ENCODE peak calls at places on chromosomes 4 and X, in five cellular contexts. K is cardiac muscle cell, X is DND-41, F is right atrium auricular region, I is body of pancreas. T is an unnamed sample.

GRCh38 chrX:9611436-9612145 is 146.7 kb downstream of the TBL1X start:
- DNase-seq in I (no peak), K (no peak), X (no peak), F (no peak), T (no peak)

GRCh38 chr4:139191373-139191772 is 14.4 kb upstream of the ELF2 start:
- DNase-seq in I (no peak), F (no peak), X (no peak), K (peak), T (no peak)

GRCh38 chrX:270848-271367 is 10.3 kb upstream of the PLCXD1 start:
- DNase-seq in F (no peak), K (no peak), X (no peak), I (peak), T (no peak)

GRCh38 chrX:90040807-90041206 is 119.1 kb downstream of the TGIF2LX start:
- DNase-seq in I (no peak), K (no peak), X (no peak), F (no peak), T (no peak)

GRCh38 chr4:69546121-69546520 is 50.4 kb upstream of the UGT2B4 start:
- DNase-seq in X (no peak), F (no peak), K (peak), I (no peak), T (no peak)

GRCh38 chrX:39519566-39520301 is 578.0 kb downstream of the BCOR start:
- DNase-seq in I (no peak), K (no peak), F (peak), X (no peak), T (no peak)

GRCh38 chrX:2150722-2151121 is 350.1 kb downstream of the DHRSX start:
- DNase-seq in I (no peak), K (no peak), F (no peak), X (no peak), T (no peak)

GRCh38 chrX:28719620-28720019 is 132.4 kb downstream of the IL1RAPL1 start:
- DNase-seq in I (no peak), F (no peak), K (no peak), X (no peak), T (no peak)

GRCh38 chr4:146123231-146123630 is 52.3 kb upstream of the LSM6 start:
- DNase-seq in X (no peak), I (no peak), F (no peak), K (no peak), T (no peak)

GRCh38 chr4:35151816-35152572 is 1092.3 kb downstream of the ARAP2 start:
- DNase-seq in X (no peak), F (no peak), I (peak), K (no peak), T (no peak)

GRCh38 chr4:121822796-121823504 is 733 bp downstream of the CCNA2 start:
- DNase-seq in K (peak), I (peak), X (peak), F (no peak), T (no peak)

GRCh38 chr4:20368926-20369325 is 117.2 kb downstream of the SLIT2 start:
- DNase-seq in F (no peak), I (no peak), X (no peak), K (peak), T (no peak)

GRCh38 chr4:149029056-149029651 is 586.9 kb upstream of the NR3C2 start:
- DNase-seq in F (no peak), K (no peak), X (no peak), I (peak), T (no peak)

GRCh38 chr4:73843369-73843768 is 6.9 kb downstream of the CXCL6 start:
- DNase-seq in K (no peak), I (no peak), X (no peak), F (no peak), T (no peak)

GRCh38 chr4:26235500-26235899 is 85.3 kb upstream of the RBPJ start:
- DNase-seq in K (peak), X (no peak), I (peak), F (no peak), T (no peak)

GRCh38 chrX:136814847-136815634 is 34.3 kb upstream of the ARHGEF6 start:
- DNase-seq in X (no peak), F (no peak), K (no peak), I (no peak), T (no peak)

GRCh38 chr4:100366213-100366612 is 151.6 kb downstream of the EMCN start:
- DNase-seq in I (no peak), X (no peak), K (no peak), F (no peak), T (no peak)

GRCh38 chr4:140935259-140935658 is 179.1 kb upstream of the TBC1D9 start:
- DNase-seq in I (no peak), F (no peak), K (no peak), X (no peak), T (no peak)

GRCh38 chr4:53196872-53197759 is 168.7 kb downstream of the SCFD2 start:
- DNase-seq in K (peak), X (no peak), I (no peak), F (no peak), T (peak)

GRCh38 chrX:56726609-56727008 is 2.4 kb upstream of the NBDY start:
- DNase-seq in X (peak), I (no peak), K (peak), F (no peak), T (no peak)

GRCh38 chr4:107814758-107815552 is 9.8 kb upstream of the SGMS2 start:
- DNase-seq in K (peak), I (no peak), X (no peak), F (no peak), T (no peak)

GRCh38 chrX:97057349-97057909 is 173.7 kb downstream of the RPA4 start:
- DNase-seq in K (no peak), I (no peak), X (no peak), F (no peak), T (peak)

GRCh38 chrX:100447563-100448397 is 37.7 kb upstream of the PCDH19 start:
- DNase-seq in K (peak), X (peak), I (peak), F (peak), T (no peak)

GRCh38 chr4:60923075-60923474 is 277.1 kb upstream of the ADGRL3 start:
- DNase-seq in X (no peak), F (no peak), I (no peak), K (no peak), T (no peak)

DNA sequence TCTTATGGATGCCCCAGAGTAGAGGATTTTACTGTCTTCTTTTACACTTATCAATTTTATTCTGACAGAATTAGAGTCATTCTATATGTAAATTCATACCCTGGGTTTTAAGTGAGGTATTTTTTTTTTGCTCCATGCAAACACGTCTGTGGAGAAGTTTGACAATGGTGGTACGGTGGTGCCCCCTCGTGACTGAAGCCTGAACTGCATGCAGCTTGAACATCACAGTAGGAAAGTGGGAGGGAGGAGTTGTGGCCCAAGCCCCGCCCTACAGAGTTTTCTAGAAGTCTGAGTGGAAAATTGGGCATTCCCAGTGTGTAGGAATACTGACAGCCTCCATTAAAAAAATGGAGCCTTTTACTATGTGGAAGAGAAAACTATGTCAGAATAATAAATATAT is 73.3 kb upstream of the RAB40AL start:
- DNase-seq in F (peak), I (peak), K (peak), X (peak), T (peak)
- TF ChIP-seq CTCF in F (peak), I (peak), K (peak), X (peak), T (peak)

GRCh38 chr4:80137631-80138030 is 59.7 kb upstream of the PRDM8 start:
- DNase-seq in F (no peak), X (no peak), K (no peak), I (no peak), T (no peak)

GRCh38 chr4:80139668-80140067 is 57.6 kb upstream of the PRDM8 start:
- DNase-seq in F (no peak), K (no peak), X (no peak), I (no peak), T (no peak)

GRCh38 chr4:80140237-80140636 is 57.1 kb upstream of the PRDM8 start:
- DNase-seq in F (no peak), I (no peak), K (no peak), X (no peak), T (no peak)

GRCh38 chr4:80136238-80136637 is 61.1 kb upstream of the PRDM8 start:
- DNase-seq in I (no peak), X (no peak), K (no peak), F (no peak), T (peak)

DNA sequence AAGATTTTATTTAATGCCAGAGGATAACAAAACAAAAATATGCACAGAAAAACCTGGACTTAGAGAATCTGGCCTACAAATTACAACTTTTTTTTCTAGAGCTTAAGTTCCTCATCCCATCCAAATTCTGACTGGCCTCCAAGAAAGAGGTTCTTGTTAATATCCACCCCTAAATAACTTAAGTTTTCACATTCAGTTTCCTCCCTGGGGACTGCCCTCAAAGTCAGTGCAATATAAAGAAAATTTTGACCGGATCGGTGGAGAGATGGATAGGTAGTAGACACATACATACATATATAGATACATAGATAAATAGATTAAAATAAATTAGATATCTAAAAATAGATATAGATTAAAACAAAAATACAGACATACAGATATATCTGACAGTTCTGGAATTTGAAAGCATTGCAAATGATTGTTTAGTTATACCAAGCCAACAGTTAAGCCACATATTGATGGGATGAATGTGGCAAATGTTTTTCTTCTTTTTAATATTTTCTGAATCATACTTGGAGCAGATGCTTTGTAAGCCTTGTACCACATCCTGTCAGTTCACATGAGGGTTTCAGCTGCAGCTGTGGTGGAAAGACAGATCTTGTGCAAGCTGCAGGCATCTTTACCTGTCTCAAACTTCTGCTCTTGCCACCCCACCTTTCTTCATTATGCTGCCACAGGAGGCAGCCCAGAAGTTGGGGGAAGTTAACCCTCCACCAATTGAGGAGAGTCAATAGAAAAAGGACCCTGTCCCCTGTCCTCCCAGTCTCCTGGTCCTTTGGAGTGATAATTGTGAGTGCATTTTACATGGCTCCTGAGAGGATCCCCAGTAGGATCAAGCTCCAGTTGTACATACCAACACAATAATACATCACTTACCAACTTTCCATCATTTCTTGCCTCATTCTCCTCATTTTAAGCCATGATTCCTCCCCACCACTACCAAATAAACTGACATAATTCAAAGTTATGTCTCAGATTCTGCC is 58.5 kb upstream of the PRDM8 start:
- DNase-seq in X (peak), F (no peak), K (peak), I (no peak), T (no peak)
- H3K4me3 ChIP-seq in X (no peak), F (no peak), K (no peak), I (no peak), T (no peak)

GRCh38 chrX:106356580-106356979 is 188.5 kb downstream of the PWWP3B start:
- DNase-seq in I (no peak), X (no peak), F (no peak), K (no peak), T (no peak)
- TF ChIP-seq CTCF in I (no peak), X (no peak), F (no peak), K (no peak), T (no peak)

DNA sequence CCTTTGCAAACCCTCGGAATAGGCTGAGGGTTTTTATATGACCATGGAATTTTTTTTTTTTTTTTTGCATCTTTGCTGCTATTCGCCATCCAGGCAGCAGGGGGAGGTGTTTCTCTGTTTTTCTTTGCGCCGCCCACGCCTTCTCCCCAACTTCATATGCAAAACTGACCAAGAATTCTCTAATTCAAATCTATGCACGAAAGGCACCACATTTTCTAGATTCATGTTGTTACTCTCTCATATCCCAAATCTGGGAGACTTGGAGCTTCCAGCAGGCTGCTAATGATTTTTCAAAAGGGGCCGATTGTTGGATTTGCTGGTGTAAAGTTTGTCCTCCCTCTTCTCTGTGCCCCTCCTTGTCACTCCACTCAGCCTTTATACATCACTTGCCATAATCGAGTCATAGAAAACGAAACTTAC is 29.1 kb upstream of the BOD1L1 start:
- DNase-seq in I (peak), X (peak), K (peak), F (no peak), T (no peak)
- H3K4me3 ChIP-seq in I (no peak), X (no peak), K (no peak), F (peak), T (no peak)

DNA sequence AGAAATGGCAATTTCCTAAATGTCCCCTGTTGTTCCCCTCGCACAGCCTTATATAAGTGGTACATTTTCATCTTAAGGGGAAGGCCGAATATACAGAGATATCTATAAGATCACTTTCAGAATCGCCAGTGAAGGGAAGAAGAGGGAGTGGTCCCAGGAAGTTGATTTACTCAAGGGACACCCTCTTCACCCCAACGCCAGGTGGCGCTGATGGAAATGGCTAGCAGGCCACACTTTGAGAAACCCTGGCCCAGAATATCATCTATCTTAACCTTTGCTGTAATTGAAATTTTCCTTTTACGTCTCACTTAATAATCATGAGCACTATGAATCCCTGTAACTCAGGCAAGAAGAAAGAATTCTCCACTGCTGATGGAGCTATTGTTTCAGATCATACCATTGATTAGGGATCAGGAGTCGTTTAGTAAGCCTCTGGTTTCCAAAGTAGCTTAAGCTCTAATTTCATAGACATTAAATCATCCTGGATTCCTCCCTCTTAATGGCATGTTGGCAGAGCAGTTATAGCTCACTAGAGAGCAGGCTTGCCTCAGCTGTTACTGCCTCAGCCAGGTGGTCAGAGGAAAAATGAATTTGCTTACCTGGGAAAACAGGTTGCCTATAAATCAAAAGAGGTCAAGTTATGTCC is 941.3 kb upstream of the TENM3 start:
- DNase-seq in X (no peak), K (peak), I (peak), F (no peak), T (peak)
- TF ChIP-seq CTCF in X (no peak), K (peak), I (peak), F (peak), T (peak)

GRCh38 chrX:155035688-155036087 is 9.0 kb downstream of the FUNDC2 start:
- DNase-seq in K (no peak), X (no peak), I (no peak), F (no peak), T (no peak)

GRCh38 chrX:155028749-155029360 is 2.2 kb downstream of the FUNDC2 start:
- DNase-seq in I (no peak), K (peak), X (no peak), F (no peak), T (no peak)

GRCh38 chrX:155027509-155028066 is 944 bp downstream of the FUNDC2 start:
- DNase-seq in I (no peak), X (no peak), K (peak), F (no peak), T (peak)

GRCh38 chrX:155028192-155028591 is 1.5 kb downstream of the FUNDC2 start:
- DNase-seq in X (no peak), K (no peak), F (no peak), I (no peak), T (peak)

GRCh38 chrX:155031657-155032056 is 5.0 kb downstream of the FUNDC2 start:
- DNase-seq in X (no peak), I (no peak), F (no peak), K (peak), T (no peak)
- H3K4me3 ChIP-seq in X (no peak), I (no peak), F (no peak), K (no peak), T (no peak)